ENCODE peak calls at places on chromosomes 7 and 10, in six cellular contexts. I is heart right ventricle, A is IMR-90, E is transverse colon, B is mucosa of descending colon, K is hepatocyte. Y is an unnamed sample.
A peak's percentile ranks its signal among the peaks of the same experiment; 100 is the strongest.

GRCh38 chr10:30043476-30044270 is 15.7 kb downstream of the JCAD start:
- DNase-seq in I (no peak), A (no peak), E (no peak), B (no peak), K (no peak), Y (no peak)

GRCh38 chr10:118735294-118735693 is 19.5 kb downstream of the CACUL1 start:
- DNase-seq in I (no peak), A (no peak), E (no peak), B (no peak), K (no peak), Y (no peak)

GRCh38 chr10:126580873-126581647 is 89.4 kb downstream of the C10orf90 start:
- DNase-seq in I (no peak), A (no peak), E (no peak), B (no peak), K (no peak), Y (peak; percentile 32)

GRCh38 chr10:106614293-106614692 is 550.2 kb downstream of the SORCS1 start:
- DNase-seq in I (no peak), A (no peak), E (no peak), B (no peak), K (no peak), Y (no peak)

GRCh38 chr7:85457911-85458310 is 271.1 kb upstream of the SEMA3D start:
- DNase-seq in I (no peak), A (no peak), E (no peak), B (no peak), K (no peak), Y (no peak)

GRCh38 chr10:46325021-46325420 is 38.2 kb downstream of the ANTXRL start:
- DNase-seq in I (no peak), A (peak; percentile 14), E (no peak), B (no peak), K (no peak), Y (no peak)

GRCh38 chr10:34813626-34814227 is 1.4 kb downstream of the PARD3 start:
- DNase-seq in I (peak; percentile 20), A (peak; percentile 62), E (peak; percentile 33), B (no peak), K (peak; percentile 47), Y (peak; percentile 26)

GRCh38 chr10:70565556-70566514 is 36.7 kb downstream of the PRF1 start:
- DNase-seq in I (no peak), A (no peak), E (no peak), B (no peak), K (no peak), Y (no peak)

GRCh38 chr7:51802698-51803097 is 486.1 kb upstream of the COBL start:
- DNase-seq in I (no peak), A (no peak), E (no peak), B (no peak), K (no peak), Y (no peak)

GRCh38 chr10:125113661-125114388 is 46.5 kb downstream of the CTBP2 start:
- DNase-seq in I (no peak), A (no peak), E (no peak), B (no peak), K (no peak), Y (no peak)

GRCh38 chr7:25664593-25664992 is 436.3 kb upstream of the NPVF start:
- DNase-seq in I (no peak), A (no peak), E (no peak), B (no peak), K (no peak), Y (no peak)

GRCh38 chr7:69638674-69639073 is 40.4 kb downstream of the AUTS2 start:
- DNase-seq in I (no peak), A (no peak), E (no peak), B (no peak), K (no peak), Y (no peak)

GRCh38 chr10:68135922-68136718 is 26.8 kb downstream of the MYPN start:
- DNase-seq in I (peak; percentile 11), A (peak; percentile 92), E (no peak), B (no peak), K (peak; percentile 16), Y (no peak)
- H3K4me1 ChIP-seq in I (peaks cover 12% of the 10 kb centered on the region), A (peaks cover 22% of the 10 kb centered on the region), E (peaks cover 13% of the 10 kb centered on the region), B (no peaks in the 10 kb centered on the region), K (peaks cover 12% of the 10 kb centered on the region), Y (no peaks in the 10 kb centered on the region)

DNA sequence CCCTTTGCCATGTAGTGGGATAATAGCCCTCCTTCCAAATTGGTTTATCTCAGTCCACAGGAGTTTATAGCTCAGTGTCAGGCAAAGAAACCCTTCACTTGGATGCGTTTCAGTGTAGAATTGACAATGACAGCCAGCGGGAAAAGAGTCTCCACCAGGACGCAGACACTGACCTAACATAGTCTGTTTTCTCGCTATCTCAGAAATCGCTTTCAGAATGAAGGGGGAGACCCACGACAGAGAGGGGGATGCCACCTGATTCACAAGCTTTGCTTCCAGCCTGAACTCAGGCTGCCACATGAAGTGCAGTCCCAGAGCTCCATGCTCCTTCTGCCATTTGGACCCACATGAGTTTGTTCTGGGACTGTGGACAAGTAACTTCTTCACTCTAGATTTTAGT is 43.6 kb upstream of the TCERG1L start:
- DNase-seq in I (no peak), A (no peak), E (no peak), B (no peak), K (no peak), Y (no peak)
- H3K9me3 ChIP-seq in I (no peaks in the 10 kb centered on the region), A (peaks cover 41% of the 10 kb centered on the region), E (no peaks in the 10 kb centered on the region), B (peaks cover 5% of the 10 kb centered on the region), K (no peaks in the 10 kb centered on the region), Y (no peaks in the 10 kb centered on the region)

GRCh38 chr10:14556285-14556956 is 218.3 kb downstream of the FAM107B start:
- DNase-seq in I (no peak), A (peak; percentile 23), E (peak; percentile 56), B (peak; percentile 60), K (peak; percentile 56), Y (no peak)
- TF ChIP-seq CTCF in I (no peak), A (peak; percentile 10), E (peak; percentile 25), B (no peak), K (peak; percentile 21), Y (no peak)

DNA sequence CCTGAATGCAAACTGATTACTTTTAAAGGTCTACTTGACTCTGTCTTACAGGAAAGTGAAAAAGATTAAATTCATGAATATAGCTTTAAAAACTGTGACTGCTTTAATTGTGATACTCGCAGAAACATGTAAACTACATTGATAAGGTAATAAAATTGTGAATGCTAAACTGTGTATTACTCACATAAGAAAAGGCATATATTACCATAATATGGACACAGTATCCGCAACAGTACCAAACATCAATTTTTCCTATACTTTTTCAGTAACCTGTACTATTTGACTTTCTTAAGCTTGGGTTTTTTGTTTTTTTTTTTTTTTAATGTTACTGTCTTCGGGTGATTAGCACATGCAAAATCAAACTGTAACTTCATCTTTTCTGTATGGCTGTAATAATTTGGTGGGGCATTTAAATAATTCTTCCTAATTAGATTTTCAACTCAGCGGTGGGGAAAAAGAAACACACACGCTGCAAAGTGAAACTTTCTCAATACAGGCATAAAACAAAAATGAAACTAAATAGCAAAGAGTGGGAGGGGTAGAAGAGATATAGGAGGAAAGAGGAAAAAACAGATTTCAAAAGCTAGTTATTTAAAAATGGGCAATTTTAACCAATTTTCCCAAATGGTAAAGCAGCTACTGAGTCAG is 23.2 kb downstream of the NT5C3A start:
- DNase-seq in I (no peak), A (no peak), E (no peak), B (no peak), K (no peak), Y (no peak)
- H3K4me1 ChIP-seq in I (peaks cover 14% of the 10 kb centered on the region), A (peaks cover 9% of the 10 kb centered on the region), E (peaks cover 43% of the 10 kb centered on the region), B (peaks cover 38% of the 10 kb centered on the region), K (peaks cover 27% of the 10 kb centered on the region), Y (no peaks in the 10 kb centered on the region)

Y was measured in prostate gland.